ENCODE peak calls at places on chromosome 22, in four cellular contexts. One of them, this sample, is unnamed.

GRCh38 chr22:23088199-23088604 is 17.9 kb downstream of the GNAZ start:
- DNase-seq in BE2C: no peak
- DNase-seq in HFFc6: no peak
- DNase-seq in fibroblast of pulmonary artery: no peak
- DNase-seq in this sample: no peak

GRCh38 chr22:38830845-38831108 is 13.1 kb downstream of the NPTXR start:
- DNase-seq in BE2C: no peak
- DNase-seq in HFFc6: no peak
- DNase-seq in fibroblast of pulmonary artery: no peak
- DNase-seq in this sample: no peak

GRCh38 chr22:27429476-27429875 is 372.1 kb downstream of the MN1 start:
- DNase-seq in BE2C: no peak
- DNase-seq in HFFc6: no peak
- DNase-seq in fibroblast of pulmonary artery: no peak
- DNase-seq in this sample: no peak

GRCh38 chr22:45731798-45732495 is 60.3 kb downstream of the ATXN10 start:
- DNase-seq in BE2C: no peak
- DNase-seq in HFFc6: no peak
- DNase-seq in fibroblast of pulmonary artery: peak; percentile 52
- DNase-seq in this sample: no peak

GRCh38 chr22:49969751-49970527 is 9.4 kb downstream of the PIM3 start:
- DNase-seq in BE2C: peak; percentile 15
- DNase-seq in HFFc6: no peak
- DNase-seq in fibroblast of pulmonary artery: no peak
- DNase-seq in this sample: no peak

GRCh38 chr22:22088658-22089458 is 106.3 kb upstream of the TOP3B start:
- DNase-seq in BE2C: no peak
- DNase-seq in HFFc6: no peak
- DNase-seq in fibroblast of pulmonary artery: no peak
- DNase-seq in this sample: no peak

GRCh38 chr22:45720875-45721378 is 49.3 kb downstream of the ATXN10 start:
- DNase-seq in BE2C: no peak
- DNase-seq in HFFc6: no peak
- DNase-seq in fibroblast of pulmonary artery: no peak
- DNase-seq in this sample: no peak

GRCh38 chr22:49936018-49936972 is 17.9 kb downstream of the CRELD2 start:
- DNase-seq in BE2C: peak; percentile 81
- DNase-seq in HFFc6: peak; percentile 35
- DNase-seq in fibroblast of pulmonary artery: peak; percentile 92
- DNase-seq in this sample: no peak

GRCh38 chr22:44003776-44004460 is 20.2 kb upstream of the PARVB start:
- DNase-seq in BE2C: no peak
- DNase-seq in HFFc6: no peak
- DNase-seq in fibroblast of pulmonary artery: no peak
- DNase-seq in this sample: no peak

GRCh38 chr22:45640941-45641621 is 30.6 kb upstream of the ATXN10 start:
- DNase-seq in BE2C: no peak
- DNase-seq in HFFc6: no peak
- DNase-seq in fibroblast of pulmonary artery: no peak
- DNase-seq in this sample: no peak

GRCh38 chr22:24744638-24745037 is 29.9 kb downstream of the PIWIL3 start:
- DNase-seq in BE2C: no peak
- DNase-seq in HFFc6: no peak
- DNase-seq in fibroblast of pulmonary artery: peak; percentile 26
- DNase-seq in this sample: no peak

GRCh38 chr22:37324340-37325023 is 42.2 kb downstream of the CYTH4 start:
- DNase-seq in BE2C: no peak
- DNase-seq in HFFc6: no peak
- DNase-seq in fibroblast of pulmonary artery: no peak
- DNase-seq in this sample: no peak

GRCh38 chr22:38035530-38035885 is 21.7 kb upstream of the PICK1 start:
- DNase-seq in BE2C: no peak
- DNase-seq in HFFc6: no peak
- DNase-seq in fibroblast of pulmonary artery: no peak
- DNase-seq in this sample: no peak

GRCh38 chr22:31923166-31923565 is 21.2 kb upstream of the YWHAH start:
- DNase-seq in BE2C: no peak
- DNase-seq in HFFc6: no peak
- DNase-seq in fibroblast of pulmonary artery: peak; percentile 16
- DNase-seq in this sample: no peak

GRCh38 chr22:26671317-26672059 is 14.1 kb downstream of the MIAT start:
- DNase-seq in BE2C: no peak
- DNase-seq in HFFc6: no peak
- DNase-seq in fibroblast of pulmonary artery: no peak
- DNase-seq in this sample: no peak

GRCh38 chr22:42397332-42398246 is 34.6 kb downstream of the NFAM1 start:
- DNase-seq in BE2C: no peak
- DNase-seq in HFFc6: no peak
- DNase-seq in fibroblast of pulmonary artery: no peak
- DNase-seq in this sample: no peak

GRCh38 chr22:32764330-32765116 is 37.0 kb upstream of the TIMP3 start:
- DNase-seq in BE2C: no peak
- DNase-seq in HFFc6: peak; percentile 56
- DNase-seq in fibroblast of pulmonary artery: peak; percentile 90
- DNase-seq in this sample: peak; percentile 26

GRCh38 chr22:50252081-50253045 is 1.3 kb upstream of the HDAC10 start:
- DNase-seq in BE2C: peak; percentile 86
- DNase-seq in HFFc6: no peak
- DNase-seq in fibroblast of pulmonary artery: peak; percentile 66
- DNase-seq in this sample: no peak

GRCh38 chr22:38872831-38873248 is 824 bp upstream of the CBX6 start:
- DNase-seq in BE2C: peak; percentile 71
- DNase-seq in HFFc6: peak; percentile 8
- DNase-seq in fibroblast of pulmonary artery: peak; percentile 36
- DNase-seq in this sample: no peak

GRCh38 chr22:38505595-38506117 is 455 bp downstream of the DDX17 start:
- DNase-seq in BE2C: peak; percentile 61
- DNase-seq in HFFc6: no peak
- DNase-seq in fibroblast of pulmonary artery: peak; percentile 62
- DNase-seq in this sample: no peak

GRCh38 chr22:27769012-27769411 is 32.5 kb downstream of the MN1 start:
- DNase-seq in BE2C: no peak
- DNase-seq in HFFc6: no peak
- DNase-seq in fibroblast of pulmonary artery: no peak
- DNase-seq in this sample: no peak

GRCh38 chr22:39941661-39942060 is 18.5 kb upstream of the TMA7B start:
- DNase-seq in BE2C: no peak
- DNase-seq in HFFc6: no peak
- DNase-seq in fibroblast of pulmonary artery: no peak
- DNase-seq in this sample: no peak

GRCh38 chr22:39943941-39944624 is 16.1 kb upstream of the TMA7B start:
- DNase-seq in BE2C: no peak
- DNase-seq in HFFc6: no peak
- DNase-seq in fibroblast of pulmonary artery: no peak
- DNase-seq in this sample: no peak

GRCh38 chr22:39942433-39943213 is 17.6 kb upstream of the TMA7B start:
- DNase-seq in BE2C: no peak
- DNase-seq in HFFc6: no peak
- DNase-seq in fibroblast of pulmonary artery: no peak
- DNase-seq in this sample: no peak

GRCh38 chr22:39940757-39941305 is 19.4 kb upstream of the TMA7B start:
- DNase-seq in BE2C: no peak
- DNase-seq in HFFc6: no peak
- DNase-seq in fibroblast of pulmonary artery: no peak
- DNase-seq in this sample: no peak

GRCh38 chr22:39943366-39943765 is 16.8 kb upstream of the TMA7B start:
- DNase-seq in BE2C: peak; percentile 30
- DNase-seq in HFFc6: no peak
- DNase-seq in fibroblast of pulmonary artery: no peak
- DNase-seq in this sample: no peak
- TF ChIP-seq CTCF in BE2C: peak; percentile 29
- TF ChIP-seq CTCF in HFFc6: peak; percentile 10
- TF ChIP-seq CTCF in fibroblast of pulmonary artery: peak; percentile 0
- TF ChIP-seq CTCF in this sample: no peak

GRCh38 chr22:46779023-46779422 is 16.6 kb downstream of the TBC1D22A start:
- DNase-seq in BE2C: no peak
- DNase-seq in HFFc6: no peak
- DNase-seq in fibroblast of pulmonary artery: no peak
- DNase-seq in this sample: no peak
- TF ChIP-seq CTCF in BE2C: no peak
- TF ChIP-seq CTCF in HFFc6: no peak
- TF ChIP-seq CTCF in fibroblast of pulmonary artery: no peak
- TF ChIP-seq CTCF in this sample: no peak

DNA sequence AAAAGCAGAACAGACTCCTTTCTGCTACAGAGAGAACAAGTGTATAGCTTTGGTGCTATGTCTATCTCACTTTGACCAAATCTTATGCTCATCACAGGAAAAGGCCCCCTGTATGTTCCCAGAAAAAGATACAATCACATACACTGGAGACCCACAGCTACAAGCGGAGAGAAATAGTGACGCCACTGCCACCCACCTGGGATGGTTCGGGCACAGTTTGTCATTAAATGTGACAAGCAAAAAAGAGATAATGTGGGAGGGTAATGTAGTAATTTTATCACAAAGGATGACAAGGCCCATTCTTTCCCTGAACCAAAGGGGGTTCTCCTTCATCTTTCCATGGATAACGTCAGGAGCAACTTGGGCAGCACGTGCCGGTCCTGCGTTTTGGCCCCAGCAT is 32.0 kb downstream of the THOC5 start:
- DNase-seq in BE2C: no peak
- DNase-seq in HFFc6: no peak
- DNase-seq in fibroblast of pulmonary artery: no peak
- DNase-seq in this sample: no peak
- TF ChIP-seq CTCF in BE2C: no peak
- TF ChIP-seq CTCF in HFFc6: no peak
- TF ChIP-seq CTCF in fibroblast of pulmonary artery: no peak
- TF ChIP-seq CTCF in this sample: no peak

GRCh38 chr22:19477321-19478085 is 1.5 kb downstream of the UFD1 start:
- DNase-seq in BE2C: no peak
- DNase-seq in HFFc6: no peak
- DNase-seq in fibroblast of pulmonary artery: peak; percentile 35
- DNase-seq in this sample: no peak
- TF ChIP-seq CTCF in BE2C: peak; percentile 19
- TF ChIP-seq CTCF in HFFc6: peak; percentile 53
- TF ChIP-seq CTCF in fibroblast of pulmonary artery: peak; percentile 41
- TF ChIP-seq CTCF in this sample: no peak

GRCh38 chr22:35842954-35843353 is 125.3 kb downstream of the APOL5 start:
- DNase-seq in BE2C: peak; percentile 68
- DNase-seq in HFFc6: peak; percentile 56
- DNase-seq in fibroblast of pulmonary artery: peak; percentile 55
- DNase-seq in this sample: no peak
- TF ChIP-seq CTCF in BE2C: peak; percentile 89
- TF ChIP-seq CTCF in HFFc6: peak; percentile 83
- TF ChIP-seq CTCF in fibroblast of pulmonary artery: peak; percentile 71
- TF ChIP-seq CTCF in this sample: peak; percentile 65

This sample was measured in kidney epithelial cell.